ENCODE peak calls at places on chromosomes 11 and 22, in seven cellular contexts. C, J, I, V, M, O and Y are unnamed samples.
A peak's percentile ranks its signal among the peaks of the same experiment; 100 is the strongest.

GRCh38 chr11:2794947-2795346 is 90.6 kb downstream of the CDKN1C start:
- DNase-seq in C (peak; percentile 1), J (no peak), M (no peak), I (no peak), V (no peak), O (no peak), Y (no peak)

GRCh38 chr11:65383778-65384177 is 1.3 kb upstream of the SLC25A45 start:
- DNase-seq in O (no peak), V (no peak), C (no peak), I (no peak), J (no peak), M (no peak), Y (no peak)

GRCh38 chr22:22913989-22914388 is 26.4 kb downstream of the IGLL5 start:
- DNase-seq in O (no peak), V (no peak), J (no peak), M (no peak), I (no peak), C (no peak), Y (no peak)

GRCh38 chr11:2831826-2832717 is 53.5 kb downstream of the CDKN1C start:
- DNase-seq in C (no peak), O (no peak), J (no peak), V (no peak), M (no peak), I (no peak), Y (no peak)

GRCh38 chr11:115676768-115677167 is 172.6 kb upstream of the CADM1 start:
- DNase-seq in M (no peak), C (no peak), O (no peak), V (no peak), I (no peak), J (no peak), Y (no peak)

GRCh38 chr11:1892116-1892515 is 421 bp upstream of the PRR33 start:
- DNase-seq in C (no peak), J (no peak), O (no peak), V (no peak), M (no peak), I (no peak), Y (no peak)

GRCh38 chr11:130023204-130023603 is 20.6 kb upstream of the PRDM10 start:
- DNase-seq in I (peak; percentile 65), J (no peak), C (no peak), V (peak; percentile 76), M (peak; percentile 63), O (no peak), Y (no peak)

GRCh38 chr11:87036756-87037449 is 831 bp upstream of the TMEM135 start:
- DNase-seq in O (peak; percentile 91), J (no peak), I (no peak), V (no peak), C (peak; percentile 3), M (no peak), Y (no peak)

GRCh38 chr11:126307706-126308105 is 3.8 kb downstream of the DCPS start:
- DNase-seq in I (peak; percentile 15), J (no peak), V (no peak), M (peak; percentile 71), O (peak; percentile 35), C (peak; percentile 54), Y (no peak)

GRCh38 chr11:105224859-105225258 is 85.3 kb upstream of the CARD18 start:
- DNase-seq in C (no peak), M (no peak), I (no peak), O (no peak), V (peak; percentile 18), J (no peak), Y (no peak)

GRCh38 chr22:45064313-45065268 is 54.8 kb upstream of the PHF21B start:
- DNase-seq in C (no peak), M (no peak), I (peak; percentile 5), V (peak; percentile 54), O (no peak), J (peak; percentile 47), Y (peak; percentile 15)

GRCh38 chr11:114195981-114196731 is 100.0 kb upstream of the NNMT start:
- DNase-seq in V (peak; percentile 67), J (no peak), O (peak; percentile 46), M (peak; percentile 40), C (peak; percentile 52), I (peak; percentile 72), Y (no peak)

GRCh38 chr22:22880645-22881044 is 7.0 kb upstream of the IGLL5 start:
- DNase-seq in M (no peak), C (no peak), I (no peak), J (no peak), V (no peak), O (no peak), Y (no peak)

GRCh38 chr11:117706322-117706814 is 90.6 kb downstream of the DSCAML1 start:
- DNase-seq in O (no peak), V (no peak), M (no peak), C (no peak), I (no peak), J (no peak), Y (no peak)

GRCh38 chr11:75376175-75376574 is 23.1 kb upstream of the RPS3 start:
- DNase-seq in V (no peak), C (no peak), O (no peak), J (no peak), M (no peak), I (no peak), Y (no peak)

GRCh38 chr22:36606114-36606513 is 77.1 kb upstream of the EIF3D start:
- DNase-seq in M (no peak), J (no peak), I (no peak), O (no peak), C (peak; percentile 38), V (no peak), Y (no peak)

GRCh38 chr11:123033895-123034294 is 28.0 kb downstream of the HSPA8 start:
- DNase-seq in J (no peak), I (no peak), V (no peak), M (no peak), O (peak; percentile 30), C (no peak), Y (no peak)

GRCh38 chr11:33772300-33772699 is 2.0 kb downstream of the FBXO3 start:
- DNase-seq in V (peak; percentile 69), J (no peak), I (no peak), O (no peak), M (no peak), C (peak; percentile 21), Y (no peak)

GRCh38 chr11:83609181-83609580 is 323.0 kb upstream of the CCDC90B start:
- DNase-seq in C (no peak), O (no peak), M (no peak), J (no peak), I (no peak), V (no peak), Y (no peak)

GRCh38 chr22:33427461-33427860 is 369.3 kb upstream of the SYN3 start:
- DNase-seq in V (no peak), I (no peak), C (no peak), O (no peak), J (no peak), M (no peak), Y (no peak)

GRCh38 chr11:120747801-120748484 is 236.4 kb downstream of the GRIK4 start:
- DNase-seq in C (no peak), M (no peak), J (no peak), V (no peak), O (no peak), I (no peak), Y (no peak)

GRCh38 chr22:47374901-47375575 is 612.6 kb downstream of the TBC1D22A start:
- DNase-seq in V (no peak), C (no peak), O (no peak), M (no peak), I (no peak), J (no peak), Y (no peak)

GRCh38 chr22:46561435-46561905 is 24.1 kb upstream of the CELSR1 start:
- DNase-seq in V (no peak), C (no peak), M (no peak), O (peak; percentile 53), J (no peak), I (no peak), Y (no peak)

GRCh38 chr11:106399075-106399500 is 321.6 kb downstream of the AASDHPPT start:
- DNase-seq in J (peak; percentile 99), O (no peak), M (no peak), C (peak; percentile 33), V (peak; percentile 96), I (no peak), Y (peak; percentile 83)

GRCh38 chr22:11307996-11308395 is 4220.0 kb upstream of the OR11H1 start:
- DNase-seq in I (no peak), O (no peak), C (no peak), V (no peak), M (no peak), J (no peak), Y (no peak)

GRCh38 chr11:130858215-130858614 is 58.1 kb downstream of the SNX19 start:
- DNase-seq in O (peak; percentile 13), I (no peak), J (no peak), C (peak; percentile 74), M (peak; percentile 35), V (peak; percentile 55), Y (no peak)

GRCh38 chr22:32389685-32390084 is 22.4 kb downstream of the RTCB start:
- DNase-seq in O (peak; percentile 8), I (peak; percentile 22), V (no peak), J (no peak), M (no peak), C (no peak), Y (no peak)

GRCh38 chr11:134374891-134375550 is 37.0 kb downstream of the B3GAT1 start:
- DNase-seq in I (no peak), O (no peak), V (no peak), M (no peak), J (no peak), C (no peak), Y (no peak)

GRCh38 chr11:9047986-9048522 is 43.3 kb downstream of the SCUBE2 start:
- DNase-seq in J (no peak), O (no peak), V (no peak), M (no peak), I (no peak), C (peak; percentile 32), Y (no peak)

GRCh38 chr11:61924016-61924360 is 6.6 kb upstream of the RAB3IL1 start:
- DNase-seq in I (no peak), J (no peak), C (no peak), V (no peak), O (no peak), M (no peak), Y (no peak)